ENCODE peak calls at places on chromosomes 12 and 14, in four cellular contexts. One of them, this sample, is unnamed.

GRCh38 chr14:37579250-37579649 is 15.8 kb downstream of the FOXA1 start:
- DNase-seq in neural crest cell: no peak
- DNase-seq in astrocyte of the spinal cord: no peak
- DNase-seq in fibroblast of mammary gland: no peak
- DNase-seq in this sample: no peak

GRCh38 chr14:50020799-50021198 is 95.6 kb downstream of the VCPKMT start:
- DNase-seq in neural crest cell: no peak
- DNase-seq in astrocyte of the spinal cord: no peak
- DNase-seq in fibroblast of mammary gland: no peak
- DNase-seq in this sample: no peak

GRCh38 chr14:93014038-93015023 is 91.4 kb downstream of the CHGA start:
- DNase-seq in neural crest cell: no peak
- DNase-seq in astrocyte of the spinal cord: no peak
- DNase-seq in fibroblast of mammary gland: no peak
- DNase-seq in this sample: no peak

GRCh38 chr12:30835216-30835615 is 80.5 kb upstream of the CAPRIN2 start:
- DNase-seq in neural crest cell: no peak
- DNase-seq in astrocyte of the spinal cord: no peak
- DNase-seq in fibroblast of mammary gland: no peak
- DNase-seq in this sample: no peak

GRCh38 chr14:75443203-75443969 is 15.6 kb downstream of the JDP2 start:
- DNase-seq in neural crest cell: no peak
- DNase-seq in astrocyte of the spinal cord: no peak
- DNase-seq in fibroblast of mammary gland: peak
- DNase-seq in this sample: no peak

GRCh38 chr14:100547633-100548294 is 39.5 kb downstream of the BEGAIN start:
- DNase-seq in neural crest cell: no peak
- DNase-seq in astrocyte of the spinal cord: peak
- DNase-seq in fibroblast of mammary gland: no peak
- DNase-seq in this sample: no peak

GRCh38 chr12:66156654-66157053 is 13.1 kb downstream of the TMBIM4 start:
- DNase-seq in neural crest cell: no peak
- DNase-seq in astrocyte of the spinal cord: no peak
- DNase-seq in fibroblast of mammary gland: peak
- DNase-seq in this sample: no peak

GRCh38 chr14:73740921-73741326 is 26.7 kb upstream of the PNMA1 start:
- DNase-seq in neural crest cell: no peak
- DNase-seq in astrocyte of the spinal cord: peak
- DNase-seq in fibroblast of mammary gland: peak
- DNase-seq in this sample: no peak

GRCh38 chr14:85764809-85765208 is 234.9 kb downstream of the FLRT2 start:
- DNase-seq in neural crest cell: no peak
- DNase-seq in astrocyte of the spinal cord: peak
- DNase-seq in fibroblast of mammary gland: peak
- DNase-seq in this sample: no peak

GRCh38 chr12:110249105-110249504 is 31.9 kb upstream of the ATP2A2 start:
- DNase-seq in neural crest cell: no peak
- DNase-seq in astrocyte of the spinal cord: peak
- DNase-seq in fibroblast of mammary gland: no peak
- DNase-seq in this sample: no peak

GRCh38 chr14:100078997-100079561 is 13.9 kb downstream of the EVL start:
- DNase-seq in neural crest cell: no peak
- DNase-seq in astrocyte of the spinal cord: peak
- DNase-seq in fibroblast of mammary gland: peak
- DNase-seq in this sample: no peak

GRCh38 chr12:76880156-76881023 is 1.6 kb upstream of the CSRP2 start:
- DNase-seq in neural crest cell: no peak
- DNase-seq in astrocyte of the spinal cord: peak
- DNase-seq in fibroblast of mammary gland: no peak
- DNase-seq in this sample: no peak

GRCh38 chr14:69224946-69225345 is 33.6 kb downstream of the EXD2 start:
- DNase-seq in neural crest cell: no peak
- DNase-seq in astrocyte of the spinal cord: no peak
- DNase-seq in fibroblast of mammary gland: no peak
- DNase-seq in this sample: no peak

GRCh38 chr12:123991402-123991951 is 18.5 kb downstream of the ZNF664 start:
- DNase-seq in neural crest cell: no peak
- DNase-seq in astrocyte of the spinal cord: no peak
- DNase-seq in fibroblast of mammary gland: no peak
- DNase-seq in this sample: no peak

GRCh38 chr12:103013741-103014140 is 56.3 kb downstream of the ASCL1 start:
- DNase-seq in neural crest cell: no peak
- DNase-seq in astrocyte of the spinal cord: no peak
- DNase-seq in fibroblast of mammary gland: no peak
- DNase-seq in this sample: no peak

GRCh38 chr12:2769866-2770533 is 24.8 kb upstream of the FKBP4 start:
- DNase-seq in neural crest cell: no peak
- DNase-seq in astrocyte of the spinal cord: no peak
- DNase-seq in fibroblast of mammary gland: no peak
- DNase-seq in this sample: no peak

GRCh38 chr14:101559624-101560533 is 1.4 kb upstream of the DIO3 start:
- DNase-seq in neural crest cell: peak
- DNase-seq in astrocyte of the spinal cord: no peak
- DNase-seq in fibroblast of mammary gland: no peak
- DNase-seq in this sample: peak

GRCh38 chr12:90355701-90356345 is 599.2 kb downstream of the CCER1 start:
- DNase-seq in neural crest cell: no peak
- DNase-seq in astrocyte of the spinal cord: no peak
- DNase-seq in fibroblast of mammary gland: no peak
- DNase-seq in this sample: no peak

GRCh38 chr12:106138279-106138645 is 492 bp downstream of the NUAK1 start:
- DNase-seq in neural crest cell: peak
- DNase-seq in astrocyte of the spinal cord: no peak
- DNase-seq in fibroblast of mammary gland: no peak
- DNase-seq in this sample: no peak

GRCh38 chr12:23084236-23084995 is 459.4 kb downstream of the ETNK1 start:
- DNase-seq in neural crest cell: no peak
- DNase-seq in astrocyte of the spinal cord: peak
- DNase-seq in fibroblast of mammary gland: peak
- DNase-seq in this sample: no peak

GRCh38 chr14:31994391-31995033 is 82.6 kb upstream of the ARHGAP5 start:
- DNase-seq in neural crest cell: no peak
- DNase-seq in astrocyte of the spinal cord: peak
- DNase-seq in fibroblast of mammary gland: peak
- DNase-seq in this sample: no peak

GRCh38 chr12:92002673-92003382 is 142.8 kb downstream of the BTG1 start:
- DNase-seq in neural crest cell: no peak
- DNase-seq in astrocyte of the spinal cord: no peak
- DNase-seq in fibroblast of mammary gland: no peak
- DNase-seq in this sample: no peak

GRCh38 chr12:15192721-15193120 is 28.5 kb downstream of the RERG start:
- DNase-seq in neural crest cell: no peak
- DNase-seq in astrocyte of the spinal cord: no peak
- DNase-seq in fibroblast of mammary gland: peak
- DNase-seq in this sample: no peak

GRCh38 chr12:89863332-89863938 is 154.8 kb upstream of the ATP2B1 start:
- DNase-seq in neural crest cell: no peak
- DNase-seq in astrocyte of the spinal cord: no peak
- DNase-seq in fibroblast of mammary gland: no peak
- DNase-seq in this sample: no peak

GRCh38 chr12:19299765-19300164 is 139.5 kb upstream of the AEBP2 start:
- DNase-seq in neural crest cell: no peak
- DNase-seq in astrocyte of the spinal cord: peak
- DNase-seq in fibroblast of mammary gland: peak
- DNase-seq in this sample: no peak

GRCh38 chr14:94689218-94689984 is 77.2 kb downstream of the SERPINA3 start:
- DNase-seq in neural crest cell: peak
- DNase-seq in astrocyte of the spinal cord: peak
- DNase-seq in fibroblast of mammary gland: peak
- DNase-seq in this sample: peak

GRCh38 chr12:49339464-49339861 is 2.5 kb upstream of the C1QL4 start:
- DNase-seq in neural crest cell: no peak
- DNase-seq in astrocyte of the spinal cord: no peak
- DNase-seq in fibroblast of mammary gland: no peak
- DNase-seq in this sample: no peak

GRCh38 chr14:31307618-31308017 is 100.0 kb upstream of the HECTD1 start:
- DNase-seq in neural crest cell: no peak
- DNase-seq in astrocyte of the spinal cord: no peak
- DNase-seq in fibroblast of mammary gland: no peak
- DNase-seq in this sample: no peak

GRCh38 chr12:104522985-104523719 is 66.4 kb downstream of the CHST11 start:
- DNase-seq in neural crest cell: no peak
- DNase-seq in astrocyte of the spinal cord: no peak
- DNase-seq in fibroblast of mammary gland: no peak
- DNase-seq in this sample: no peak

GRCh38 chr14:69002069-69002468 is 23.0 kb upstream of the ACTN1 start:
- DNase-seq in neural crest cell: no peak
- DNase-seq in astrocyte of the spinal cord: no peak
- DNase-seq in fibroblast of mammary gland: peak
- DNase-seq in this sample: peak

GRCh38 chr14:103607822-103608221 is 21.2 kb upstream of the KLC1 start:
- DNase-seq in neural crest cell: no peak
- DNase-seq in astrocyte of the spinal cord: no peak
- DNase-seq in fibroblast of mammary gland: no peak
- DNase-seq in this sample: no peak

GRCh38 chr14:103616635-103617300 is 12.2 kb upstream of the KLC1 start:
- DNase-seq in neural crest cell: no peak
- DNase-seq in astrocyte of the spinal cord: no peak
- DNase-seq in fibroblast of mammary gland: no peak
- DNase-seq in this sample: no peak

GRCh38 chr14:103618999-103619398 is 10.0 kb upstream of the KLC1 start:
- DNase-seq in neural crest cell: no peak
- DNase-seq in astrocyte of the spinal cord: peak
- DNase-seq in fibroblast of mammary gland: no peak
- DNase-seq in this sample: no peak

GRCh38 chr14:103611215-103611614 is 17.8 kb upstream of the KLC1 start:
- DNase-seq in neural crest cell: no peak
- DNase-seq in astrocyte of the spinal cord: no peak
- DNase-seq in fibroblast of mammary gland: no peak
- DNase-seq in this sample: no peak

GRCh38 chr14:103613517-103613916 is 15.5 kb upstream of the KLC1 start:
- DNase-seq in neural crest cell: no peak
- DNase-seq in astrocyte of the spinal cord: no peak
- DNase-seq in fibroblast of mammary gland: peak
- DNase-seq in this sample: no peak
- TF ChIP-seq CTCF in neural crest cell: no peak
- TF ChIP-seq CTCF in astrocyte of the spinal cord: no peak
- TF ChIP-seq CTCF in fibroblast of mammary gland: peak
- TF ChIP-seq CTCF in this sample: no peak

DNA sequence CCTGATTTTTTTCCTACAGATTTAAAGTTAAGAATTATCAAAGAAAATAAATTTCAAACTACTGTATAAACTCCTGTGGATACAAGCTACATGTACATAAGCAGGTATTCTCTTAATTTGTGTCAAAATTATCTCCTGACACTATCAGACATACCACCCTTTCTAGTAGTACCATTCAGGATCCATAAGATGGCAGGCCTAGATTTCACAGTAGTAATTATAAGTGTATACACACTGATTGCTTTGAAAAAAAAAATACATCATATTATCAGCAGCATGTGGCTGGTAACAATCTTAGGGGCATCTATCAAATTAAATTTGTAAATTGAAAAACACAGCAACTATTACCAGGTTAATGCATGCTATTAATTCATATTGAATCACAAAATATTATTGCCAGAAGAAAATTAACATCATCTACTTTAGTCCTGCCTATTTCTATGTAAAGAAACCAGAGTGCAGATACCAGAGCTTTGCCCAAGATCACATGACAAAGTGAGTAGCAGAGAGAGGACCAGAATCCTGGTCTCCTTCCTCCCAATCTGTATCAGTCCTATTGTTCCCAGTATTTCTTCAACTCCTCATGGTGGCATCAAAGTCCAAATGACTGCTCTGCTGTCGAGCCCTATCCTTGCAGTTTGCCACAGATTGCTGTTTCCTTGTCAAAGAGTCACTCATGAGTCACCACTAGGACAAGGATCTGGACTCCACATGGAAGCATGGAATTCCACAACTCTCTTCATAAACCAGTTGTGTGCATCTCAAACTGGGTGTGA is 27.7 kb upstream of the CALM1 start:
- DNase-seq in neural crest cell: no peak
- DNase-seq in astrocyte of the spinal cord: no peak
- DNase-seq in fibroblast of mammary gland: peak
- DNase-seq in this sample: no peak
- TF ChIP-seq CTCF in neural crest cell: no peak
- TF ChIP-seq CTCF in astrocyte of the spinal cord: no peak
- TF ChIP-seq CTCF in fibroblast of mammary gland: peak
- TF ChIP-seq CTCF in this sample: no peak

GRCh38 chr12:34303091-34303870 is 281.0 kb downstream of the ALG10 start:
- DNase-seq in neural crest cell: no peak
- DNase-seq in astrocyte of the spinal cord: no peak
- DNase-seq in fibroblast of mammary gland: no peak
- DNase-seq in this sample: no peak

GRCh38 chr12:34305176-34305575 is 282.9 kb downstream of the ALG10 start:
- DNase-seq in neural crest cell: no peak
- DNase-seq in astrocyte of the spinal cord: no peak
- DNase-seq in fibroblast of mammary gland: no peak
- DNase-seq in this sample: no peak

GRCh38 chr12:34304001-34304400 is 281.7 kb downstream of the ALG10 start:
- DNase-seq in neural crest cell: no peak
- DNase-seq in astrocyte of the spinal cord: no peak
- DNase-seq in fibroblast of mammary gland: no peak
- DNase-seq in this sample: no peak

GRCh38 chr12:34304546-34304945 is 282.2 kb downstream of the ALG10 start:
- DNase-seq in neural crest cell: no peak
- DNase-seq in astrocyte of the spinal cord: no peak
- DNase-seq in fibroblast of mammary gland: no peak
- DNase-seq in this sample: no peak

GRCh38 chr12:34306133-34306830 is 284.0 kb downstream of the ALG10 start:
- DNase-seq in neural crest cell: no peak
- DNase-seq in astrocyte of the spinal cord: no peak
- DNase-seq in fibroblast of mammary gland: no peak
- DNase-seq in this sample: no peak
- TF ChIP-seq CTCF in neural crest cell: no peak
- TF ChIP-seq CTCF in astrocyte of the spinal cord: no peak
- TF ChIP-seq CTCF in fibroblast of mammary gland: no peak
- TF ChIP-seq CTCF in this sample: no peak

GRCh38 chr12:121184425-121184824 is 25.5 kb upstream of the P2RX4 start:
- DNase-seq in neural crest cell: no peak
- DNase-seq in astrocyte of the spinal cord: no peak
- DNase-seq in fibroblast of mammary gland: no peak
- DNase-seq in this sample: no peak
- TF ChIP-seq CTCF in neural crest cell: no peak
- TF ChIP-seq CTCF in astrocyte of the spinal cord: no peak
- TF ChIP-seq CTCF in fibroblast of mammary gland: no peak
- TF ChIP-seq CTCF in this sample: no peak

DNA sequence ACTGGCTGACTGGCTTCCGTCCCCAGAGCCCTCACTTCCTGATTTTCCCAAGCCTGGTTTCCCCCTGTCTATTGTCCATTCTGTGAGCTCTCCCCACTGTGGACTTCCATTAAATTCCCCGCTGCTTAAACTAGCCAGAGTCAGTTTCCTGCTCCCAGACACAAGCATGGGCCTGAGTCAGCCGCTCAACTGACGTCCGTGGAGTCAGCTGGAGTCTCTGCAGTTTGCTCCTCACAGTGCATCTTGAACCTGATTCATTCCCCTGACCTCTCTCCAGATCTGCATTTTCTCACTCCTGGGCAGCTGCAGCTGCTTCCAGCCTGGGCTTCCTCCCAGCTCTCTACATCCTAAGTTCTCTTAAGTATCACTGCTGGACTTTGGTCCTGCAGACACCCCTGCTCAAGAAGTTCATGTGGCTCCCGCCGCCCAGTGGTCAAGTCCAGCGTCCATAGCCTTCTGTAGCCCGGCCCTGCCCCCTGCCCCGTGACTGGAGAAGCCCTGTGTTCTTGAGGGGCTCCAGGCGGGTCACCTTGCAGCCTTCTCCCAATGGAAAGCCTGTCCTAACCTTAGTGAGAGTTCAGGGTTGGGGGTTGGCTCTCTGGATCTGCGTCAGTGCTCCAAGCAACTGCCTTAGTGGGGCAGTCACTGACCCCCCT is 20.0 kb downstream of the NFKBIA start:
- DNase-seq in neural crest cell: no peak
- DNase-seq in astrocyte of the spinal cord: peak
- DNase-seq in fibroblast of mammary gland: peak
- DNase-seq in this sample: no peak
- TF ChIP-seq CTCF in neural crest cell: no peak
- TF ChIP-seq CTCF in astrocyte of the spinal cord: peak
- TF ChIP-seq CTCF in fibroblast of mammary gland: peak
- TF ChIP-seq CTCF in this sample: no peak